ENCODE peak calls at places on chromosomes 13 and 19, in four cellular contexts. One of them, this sample, is unnamed.

GRCh38 chr19:14090509-14091085 is at the start of gene SAMD1:
- DNase-seq in left ventricle myocardium superior: peak; percentile 96
- DNase-seq in HT1080: no peak
- DNase-seq in neural progenitor cell: peak; percentile 95
- DNase-seq in this sample: peak; percentile 68

GRCh38 chr19:50565984-50566903 is 2.0 kb downstream of the LRRC4B start:
- DNase-seq in HT1080: no peak
- DNase-seq in left ventricle myocardium superior: no peak
- DNase-seq in neural progenitor cell: peak; percentile 74
- DNase-seq in this sample: peak; percentile 57

GRCh38 chr13:28059214-28059613 is 41.2 kb downstream of the FLT3 start:
- DNase-seq in HT1080: no peak
- DNase-seq in neural progenitor cell: peak; percentile 62
- DNase-seq in left ventricle myocardium superior: no peak
- DNase-seq in this sample: peak; percentile 21

GRCh38 chr13:91270031-91270430 is 77.5 kb upstream of the MIR17HG start:
- DNase-seq in neural progenitor cell: no peak
- DNase-seq in HT1080: peak; percentile 67
- DNase-seq in left ventricle myocardium superior: no peak
- DNase-seq in this sample: no peak

GRCh38 chr19:50877338-50877737 is 4.1 kb downstream of the KLK2 start:
- DNase-seq in left ventricle myocardium superior: no peak
- DNase-seq in neural progenitor cell: no peak
- DNase-seq in HT1080: no peak
- DNase-seq in this sample: no peak

GRCh38 chr19:19937403-19937802 is 36.7 kb downstream of the ZNF93 start:
- DNase-seq in neural progenitor cell: no peak
- DNase-seq in left ventricle myocardium superior: no peak
- DNase-seq in HT1080: no peak
- DNase-seq in this sample: no peak

GRCh38 chr19:39498262-39499081 is at the start of gene DLL3:
- DNase-seq in neural progenitor cell: peak; percentile 34
- DNase-seq in HT1080: no peak
- DNase-seq in left ventricle myocardium superior: no peak
- DNase-seq in this sample: no peak

GRCh38 chr19:16021796-16022195 is 54.5 kb upstream of the TPM4 start:
- DNase-seq in left ventricle myocardium superior: no peak
- DNase-seq in neural progenitor cell: no peak
- DNase-seq in HT1080: no peak
- DNase-seq in this sample: peak; percentile 7

GRCh38 chr19:35609881-35610353 is 2.6 kb upstream of the HAUS5 start:
- DNase-seq in neural progenitor cell: no peak
- DNase-seq in HT1080: no peak
- DNase-seq in left ventricle myocardium superior: no peak
- DNase-seq in this sample: no peak

GRCh38 chr13:29849731-29850212 is 645 bp downstream of the UBL3 start:
- DNase-seq in HT1080: peak; percentile 65
- DNase-seq in neural progenitor cell: peak; percentile 74
- DNase-seq in left ventricle myocardium superior: peak; percentile 74
- DNase-seq in this sample: peak; percentile 88

GRCh38 chr19:31548941-31549340 is 199.7 kb upstream of the TSHZ3 start:
- DNase-seq in neural progenitor cell: peak; percentile 42
- DNase-seq in HT1080: peak; percentile 4
- DNase-seq in left ventricle myocardium superior: peak; percentile 50
- DNase-seq in this sample: peak; percentile 12

GRCh38 chr19:3398114-3398899 is 31.9 kb downstream of the NFIC start:
- DNase-seq in HT1080: no peak
- DNase-seq in left ventricle myocardium superior: peak; percentile 92
- DNase-seq in neural progenitor cell: peak; percentile 46
- DNase-seq in this sample: peak; percentile 96

GRCh38 chr19:47653856-47654255 is 44.9 kb downstream of the BICRA start:
- DNase-seq in HT1080: no peak
- DNase-seq in left ventricle myocardium superior: no peak
- DNase-seq in neural progenitor cell: no peak
- DNase-seq in this sample: peak; percentile 81

GRCh38 chr13:33940898-33941297 is 122.9 kb downstream of the RFC3 start:
- DNase-seq in HT1080: peak; percentile 11
- DNase-seq in left ventricle myocardium superior: no peak
- DNase-seq in neural progenitor cell: peak; percentile 45
- DNase-seq in this sample: no peak

GRCh38 chr19:40371802-40372122 is 18.2 kb downstream of the HIPK4 start:
- DNase-seq in neural progenitor cell: no peak
- DNase-seq in HT1080: no peak
- DNase-seq in left ventricle myocardium superior: no peak
- DNase-seq in this sample: no peak

GRCh38 chr13:50089633-50090032 is 74.4 kb downstream of the KCNRG start:
- DNase-seq in left ventricle myocardium superior: no peak
- DNase-seq in HT1080: no peak
- DNase-seq in neural progenitor cell: no peak
- DNase-seq in this sample: no peak

GRCh38 chr19:54062643-54063042 is 1.1 kb downstream of the VSTM1 start:
- DNase-seq in HT1080: no peak
- DNase-seq in left ventricle myocardium superior: peak; percentile 32
- DNase-seq in neural progenitor cell: no peak
- DNase-seq in this sample: no peak

This sample was measured in posterior cingulate gyrus.